ENCODE peak calls at places on chromosomes 7 and 10, in five cellular contexts. One of them, this sample, is unnamed.

GRCh38 chr7:106071999-106072714 is 40.0 kb downstream of the SYPL1 start:
- DNase-seq in endodermal cell: peak
- DNase-seq in upper lobe of right lung: no peak
- DNase-seq in BJ: no peak
- DNase-seq in A549: no peak
- DNase-seq in this sample: peak

GRCh38 chr7:158829021-158829341 is 328 bp downstream of the ESYT2 start:
- DNase-seq in endodermal cell: peak
- DNase-seq in upper lobe of right lung: peak
- DNase-seq in BJ: no peak
- DNase-seq in A549: peak
- DNase-seq in this sample: peak

GRCh38 chr10:116007256-116007891 is 265.6 kb downstream of the GFRA1 start:
- DNase-seq in endodermal cell: no peak
- DNase-seq in upper lobe of right lung: no peak
- DNase-seq in BJ: no peak
- DNase-seq in A549: no peak
- DNase-seq in this sample: no peak

GRCh38 chr7:133887459-133887858 is 239.7 kb upstream of the LRGUK start:
- DNase-seq in endodermal cell: no peak
- DNase-seq in upper lobe of right lung: no peak
- DNase-seq in BJ: no peak
- DNase-seq in A549: no peak
- DNase-seq in this sample: no peak

GRCh38 chr7:29207469-29207868 is 12.9 kb downstream of the CHN2 start:
- DNase-seq in endodermal cell: no peak
- DNase-seq in upper lobe of right lung: no peak
- DNase-seq in BJ: no peak
- DNase-seq in A549: no peak
- DNase-seq in this sample: peak

GRCh38 chr10:130454543-130455000 is 318.4 kb downstream of the GLRX3 start:
- DNase-seq in endodermal cell: no peak
- DNase-seq in upper lobe of right lung: no peak
- DNase-seq in BJ: no peak
- DNase-seq in A549: no peak
- DNase-seq in this sample: no peak

GRCh38 chr7:144035385-144035784 is 13.4 kb upstream of the OR2A5 start:
- DNase-seq in endodermal cell: no peak
- DNase-seq in upper lobe of right lung: no peak
- DNase-seq in BJ: no peak
- DNase-seq in A549: no peak
- DNase-seq in this sample: no peak

GRCh38 chr10:1293147-1293546 is 237.0 kb downstream of the WDR37 start:
- DNase-seq in endodermal cell: no peak
- DNase-seq in upper lobe of right lung: no peak
- DNase-seq in BJ: no peak
- DNase-seq in A549: no peak
- DNase-seq in this sample: no peak

GRCh38 chr10:67893637-67894036 is 9.2 kb downstream of the SIRT1 start:
- DNase-seq in endodermal cell: no peak
- DNase-seq in upper lobe of right lung: no peak
- DNase-seq in BJ: no peak
- DNase-seq in A549: no peak
- DNase-seq in this sample: no peak

GRCh38 chr10:9209105-9209798 is 1154.8 kb downstream of the GATA3 start:
- DNase-seq in endodermal cell: peak
- DNase-seq in upper lobe of right lung: no peak
- DNase-seq in BJ: no peak
- DNase-seq in A549: peak
- DNase-seq in this sample: peak

DNA sequence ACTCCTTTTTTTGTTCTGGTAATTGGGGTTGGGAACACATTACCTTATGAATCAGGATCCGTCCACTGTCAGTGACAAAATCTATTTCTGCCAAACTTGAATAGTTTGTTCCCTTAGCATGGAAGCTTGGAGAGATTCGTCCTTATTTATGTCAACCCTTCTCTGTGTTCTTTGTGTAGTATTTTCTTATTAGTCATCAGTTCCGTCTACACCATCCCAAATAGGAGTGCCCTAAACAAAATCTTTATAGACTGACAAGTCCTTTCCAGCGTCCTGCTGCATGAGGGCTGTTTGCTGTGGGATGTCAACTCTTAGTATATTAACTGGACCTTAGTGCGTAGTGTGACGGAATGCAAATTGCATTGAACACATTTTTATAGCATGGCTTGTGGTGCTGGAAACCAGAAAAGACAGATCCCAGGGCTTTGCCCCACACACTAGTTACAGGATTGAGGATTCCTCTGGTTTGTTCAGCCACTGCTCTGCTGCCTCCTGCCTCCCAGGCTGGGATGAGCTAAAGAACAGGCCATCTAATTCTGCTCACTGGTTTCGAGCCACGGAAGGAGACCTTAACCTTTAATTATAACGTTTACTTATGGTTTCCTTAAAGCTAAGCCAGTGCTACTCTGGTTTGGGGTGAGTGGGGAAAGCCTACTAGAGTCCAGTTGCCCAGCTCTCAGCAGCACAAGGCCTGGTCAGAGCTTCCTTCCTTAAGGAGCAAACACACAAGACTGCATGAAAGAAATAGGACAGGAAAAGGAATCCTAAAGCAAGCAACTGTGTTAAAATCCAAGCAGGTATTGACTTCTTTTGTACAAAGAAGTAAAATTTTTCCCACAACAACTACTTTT is 194.4 kb downstream of the CCSER2 start:
- DNase-seq in endodermal cell: no peak
- DNase-seq in upper lobe of right lung: no peak
- DNase-seq in BJ: no peak
- DNase-seq in A549: no peak
- DNase-seq in this sample: peak
- TF ChIP-seq CTCF in endodermal cell: peak
- TF ChIP-seq CTCF in upper lobe of right lung: no peak
- TF ChIP-seq CTCF in BJ: no peak
- TF ChIP-seq CTCF in A549: no peak
- TF ChIP-seq CTCF in this sample: no peak

GRCh38 chr7:148242271-148242801 is 348.2 kb upstream of the C7orf33 start:
- DNase-seq in endodermal cell: peak
- DNase-seq in upper lobe of right lung: no peak
- DNase-seq in BJ: no peak
- DNase-seq in A549: peak
- DNase-seq in this sample: peak
- TF ChIP-seq CTCF in endodermal cell: peak
- TF ChIP-seq CTCF in upper lobe of right lung: peak
- TF ChIP-seq CTCF in BJ: peak
- TF ChIP-seq CTCF in A549: peak
- TF ChIP-seq CTCF in this sample: peak

DNA sequence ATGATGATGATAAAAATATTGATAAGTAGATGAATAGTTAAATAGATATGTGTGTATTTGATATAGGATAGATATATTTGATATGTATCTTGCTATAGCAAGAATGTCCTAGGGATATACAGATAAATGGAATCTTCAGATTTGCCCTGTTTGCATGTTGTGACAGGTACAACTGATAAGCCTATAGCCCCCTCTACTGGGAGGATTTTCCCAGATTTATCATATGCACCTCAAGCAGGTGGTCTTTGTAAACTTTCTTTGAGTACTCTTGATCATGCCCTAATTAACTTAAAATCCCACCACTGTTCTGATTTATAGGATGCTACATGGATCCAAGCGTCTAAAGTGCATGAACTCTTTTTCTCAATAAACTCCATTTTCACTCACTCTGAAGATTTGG is 1050.7 kb downstream of the SORCS3 start:
- DNase-seq in endodermal cell: no peak
- DNase-seq in upper lobe of right lung: no peak
- DNase-seq in BJ: no peak
- DNase-seq in A549: peak
- DNase-seq in this sample: no peak
- TF ChIP-seq CTCF in endodermal cell: peak
- TF ChIP-seq CTCF in upper lobe of right lung: no peak
- TF ChIP-seq CTCF in BJ: peak
- TF ChIP-seq CTCF in A549: no peak
- TF ChIP-seq CTCF in this sample: no peak

GRCh38 chr7:115603416-115603815 is 427.1 kb downstream of the TFEC start:
- DNase-seq in endodermal cell: no peak
- DNase-seq in upper lobe of right lung: no peak
- DNase-seq in BJ: no peak
- DNase-seq in A549: peak
- DNase-seq in this sample: no peak
- TF ChIP-seq CTCF in endodermal cell: peak
- TF ChIP-seq CTCF in upper lobe of right lung: no peak
- TF ChIP-seq CTCF in BJ: no peak
- TF ChIP-seq CTCF in A549: no peak
- TF ChIP-seq CTCF in this sample: no peak

GRCh38 chr7:129493555-129493954 is 8.8 kb upstream of the SMKR1 start:
- DNase-seq in endodermal cell: no peak
- DNase-seq in upper lobe of right lung: no peak
- DNase-seq in BJ: no peak
- DNase-seq in A549: no peak
- DNase-seq in this sample: peak
- TF ChIP-seq CTCF in endodermal cell: peak
- TF ChIP-seq CTCF in upper lobe of right lung: no peak
- TF ChIP-seq CTCF in BJ: peak
- TF ChIP-seq CTCF in A549: no peak
- TF ChIP-seq CTCF in this sample: peak

GRCh38 chr10:33117816-33118215 is 159.8 kb upstream of the ITGB1 start:
- DNase-seq in endodermal cell: no peak
- DNase-seq in upper lobe of right lung: peak
- DNase-seq in BJ: no peak
- DNase-seq in A549: no peak
- DNase-seq in this sample: no peak

GRCh38 chr10:33114451-33114944 is 156.5 kb upstream of the ITGB1 start:
- DNase-seq in endodermal cell: no peak
- DNase-seq in upper lobe of right lung: no peak
- DNase-seq in BJ: no peak
- DNase-seq in A549: peak
- DNase-seq in this sample: peak

GRCh38 chr10:33115720-33116119 is 157.7 kb upstream of the ITGB1 start:
- DNase-seq in endodermal cell: no peak
- DNase-seq in upper lobe of right lung: peak
- DNase-seq in BJ: no peak
- DNase-seq in A549: peak
- DNase-seq in this sample: peak

GRCh38 chr10:33113111-33113856 is 155.3 kb upstream of the ITGB1 start:
- DNase-seq in endodermal cell: no peak
- DNase-seq in upper lobe of right lung: no peak
- DNase-seq in BJ: peak
- DNase-seq in A549: no peak
- DNase-seq in this sample: peak

GRCh38 chr10:33116293-33116697 is 158.3 kb upstream of the ITGB1 start:
- DNase-seq in endodermal cell: peak
- DNase-seq in upper lobe of right lung: no peak
- DNase-seq in BJ: no peak
- DNase-seq in A549: peak
- DNase-seq in this sample: peak
- TF ChIP-seq CTCF in endodermal cell: peak
- TF ChIP-seq CTCF in upper lobe of right lung: peak
- TF ChIP-seq CTCF in BJ: peak
- TF ChIP-seq CTCF in A549: peak
- TF ChIP-seq CTCF in this sample: peak

DNA sequence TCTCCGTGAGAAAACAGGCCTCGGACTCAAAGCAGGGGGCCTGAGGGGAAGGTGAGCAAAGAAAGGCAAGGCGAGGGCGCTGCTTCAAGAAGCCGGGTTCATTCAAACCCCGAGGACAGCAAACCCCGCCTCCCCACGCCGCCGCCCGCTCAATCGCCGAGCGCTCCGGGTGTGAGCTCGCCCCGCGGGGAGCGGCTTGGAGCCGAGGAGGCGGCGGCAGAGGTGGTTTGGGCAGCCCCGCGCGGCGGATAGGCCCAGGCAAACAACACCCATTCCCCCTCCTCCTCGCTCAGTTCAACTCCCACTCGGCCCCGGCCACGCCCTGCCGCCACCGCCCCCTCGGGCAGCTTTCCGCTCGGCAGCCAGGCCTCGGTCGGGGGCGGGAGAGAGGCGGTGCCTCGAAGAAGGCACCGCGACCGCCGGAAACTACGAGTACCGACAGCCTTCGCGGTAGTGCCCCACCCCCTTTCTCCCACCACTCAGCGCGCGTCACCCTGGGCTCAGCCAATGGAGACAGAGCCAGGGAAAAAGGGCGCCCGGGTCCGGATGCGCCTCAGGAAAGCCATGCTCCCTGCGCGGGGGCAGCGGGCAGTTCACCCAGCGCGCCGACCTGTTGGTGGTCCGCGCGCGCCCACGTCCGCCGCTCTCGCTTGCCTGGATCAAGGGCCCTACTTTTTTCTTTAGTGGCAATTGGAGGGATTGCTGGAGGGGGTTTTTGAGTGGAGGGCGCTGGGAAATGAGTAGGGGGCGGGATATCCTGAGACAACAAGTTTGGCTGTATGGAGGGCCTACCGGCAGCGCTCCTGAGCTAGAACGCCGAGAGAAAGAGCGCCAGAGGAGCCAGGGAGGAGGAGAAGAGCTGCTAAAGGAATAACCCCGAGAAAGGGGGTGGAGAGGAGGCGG is 674 bp upstream of the SP4 start:
- DNase-seq in endodermal cell: peak
- DNase-seq in upper lobe of right lung: peak
- DNase-seq in BJ: peak
- DNase-seq in A549: peak
- DNase-seq in this sample: peak
- TF ChIP-seq CTCF in endodermal cell: no peak
- TF ChIP-seq CTCF in upper lobe of right lung: no peak
- TF ChIP-seq CTCF in BJ: no peak
- TF ChIP-seq CTCF in A549: no peak
- TF ChIP-seq CTCF in this sample: no peak

GRCh38 chr10:123451206-123451605 is 214.9 kb upstream of the GPR26 start:
- DNase-seq in endodermal cell: no peak
- DNase-seq in upper lobe of right lung: no peak
- DNase-seq in BJ: no peak
- DNase-seq in A549: no peak
- DNase-seq in this sample: no peak

GRCh38 chr10:123446449-123447156 is 219.6 kb upstream of the GPR26 start:
- DNase-seq in endodermal cell: no peak
- DNase-seq in upper lobe of right lung: no peak
- DNase-seq in BJ: no peak
- DNase-seq in A549: no peak
- DNase-seq in this sample: no peak

GRCh38 chr10:123451607-123452245 is 214.4 kb upstream of the GPR26 start:
- DNase-seq in endodermal cell: no peak
- DNase-seq in upper lobe of right lung: no peak
- DNase-seq in BJ: no peak
- DNase-seq in A549: peak
- DNase-seq in this sample: no peak

GRCh38 chr10:123445336-123445735 is 220.8 kb upstream of the GPR26 start:
- DNase-seq in endodermal cell: no peak
- DNase-seq in upper lobe of right lung: no peak
- DNase-seq in BJ: no peak
- DNase-seq in A549: no peak
- DNase-seq in this sample: no peak

GRCh38 chr10:123449234-123449962 is 216.8 kb upstream of the GPR26 start:
- DNase-seq in endodermal cell: peak
- DNase-seq in upper lobe of right lung: no peak
- DNase-seq in BJ: no peak
- DNase-seq in A549: no peak
- DNase-seq in this sample: no peak
- TF ChIP-seq CTCF in endodermal cell: no peak
- TF ChIP-seq CTCF in upper lobe of right lung: no peak
- TF ChIP-seq CTCF in BJ: no peak
- TF ChIP-seq CTCF in A549: no peak
- TF ChIP-seq CTCF in this sample: no peak

This sample was measured in cardiac fibroblast.